ENCODE peak calls at places on chromosomes 5 and 9, in eight cellular contexts. One of them, this sample, is unnamed.

GRCh38 chr9:133835273-133835901 is 97.2 kb upstream of the SARDH start:
- DNase-seq in CD8-positive, alpha-beta T cell: no peak
- DNase-seq in lower lobe of right lung: no peak
- DNase-seq in HAP-1: no peak
- DNase-seq in heart left ventricle: peak; percentile 39
- DNase-seq in GM23338: no peak
- DNase-seq in pancreas: no peak
- DNase-seq in A549: no peak
- DNase-seq in this sample: no peak

GRCh38 chr9:130040901-130041647 is 1.9 kb downstream of the FNBP1 start:
- DNase-seq in CD8-positive, alpha-beta T cell: no peak
- DNase-seq in pancreas: no peak
- DNase-seq in lower lobe of right lung: no peak
- DNase-seq in heart left ventricle: no peak
- DNase-seq in GM23338: no peak
- DNase-seq in HAP-1: no peak
- DNase-seq in A549: no peak
- DNase-seq in this sample: no peak

GRCh38 chr5:98432378-98432777 is 341.1 kb upstream of the RGMB start:
- DNase-seq in lower lobe of right lung: no peak
- DNase-seq in heart left ventricle: no peak
- DNase-seq in pancreas: no peak
- DNase-seq in CD8-positive, alpha-beta T cell: no peak
- DNase-seq in GM23338: peak; percentile 67
- DNase-seq in A549: no peak
- DNase-seq in HAP-1: no peak
- DNase-seq in this sample: no peak

GRCh38 chr5:38723423-38723822 is 122.4 kb upstream of the OSMR start:
- DNase-seq in CD8-positive, alpha-beta T cell: no peak
- DNase-seq in heart left ventricle: no peak
- DNase-seq in pancreas: no peak
- DNase-seq in HAP-1: no peak
- DNase-seq in A549: no peak
- DNase-seq in lower lobe of right lung: no peak
- DNase-seq in GM23338: no peak
- DNase-seq in this sample: no peak

GRCh38 chr9:21873540-21874221 is 71.2 kb downstream of the MTAP start:
- DNase-seq in pancreas: no peak
- DNase-seq in CD8-positive, alpha-beta T cell: no peak
- DNase-seq in heart left ventricle: no peak
- DNase-seq in lower lobe of right lung: no peak
- DNase-seq in HAP-1: no peak
- DNase-seq in GM23338: no peak
- DNase-seq in A549: no peak
- DNase-seq in this sample: no peak

GRCh38 chr5:168706655-168707069 is 127.5 kb upstream of the PANK3 start:
- DNase-seq in pancreas: no peak
- DNase-seq in CD8-positive, alpha-beta T cell: no peak
- DNase-seq in GM23338: peak; percentile 79
- DNase-seq in heart left ventricle: peak; percentile 40
- DNase-seq in A549: peak; percentile 49
- DNase-seq in HAP-1: peak; percentile 77
- DNase-seq in lower lobe of right lung: no peak
- DNase-seq in this sample: no peak

GRCh38 chr5:143471041-143471509 is 67.6 kb upstream of the NR3C1 start:
- DNase-seq in lower lobe of right lung: no peak
- DNase-seq in A549: peak; percentile 28
- DNase-seq in heart left ventricle: no peak
- DNase-seq in HAP-1: no peak
- DNase-seq in CD8-positive, alpha-beta T cell: no peak
- DNase-seq in GM23338: no peak
- DNase-seq in pancreas: no peak
- DNase-seq in this sample: no peak

GRCh38 chr5:135232958-135233357 is 166.1 kb downstream of the MACROH2A1 start:
- DNase-seq in CD8-positive, alpha-beta T cell: no peak
- DNase-seq in GM23338: no peak
- DNase-seq in heart left ventricle: no peak
- DNase-seq in A549: no peak
- DNase-seq in HAP-1: no peak
- DNase-seq in lower lobe of right lung: no peak
- DNase-seq in pancreas: no peak
- DNase-seq in this sample: peak; percentile 75

GRCh38 chr5:119291056-119291455 is 64.8 kb upstream of the TNFAIP8 start:
- DNase-seq in A549: no peak
- DNase-seq in CD8-positive, alpha-beta T cell: no peak
- DNase-seq in pancreas: no peak
- DNase-seq in HAP-1: no peak
- DNase-seq in heart left ventricle: no peak
- DNase-seq in GM23338: no peak
- DNase-seq in lower lobe of right lung: no peak
- DNase-seq in this sample: no peak

GRCh38 chr5:31186672-31187267 is 6.7 kb upstream of the CDH6 start:
- DNase-seq in A549: peak; percentile 38
- DNase-seq in CD8-positive, alpha-beta T cell: no peak
- DNase-seq in lower lobe of right lung: no peak
- DNase-seq in HAP-1: no peak
- DNase-seq in GM23338: peak; percentile 72
- DNase-seq in pancreas: no peak
- DNase-seq in heart left ventricle: no peak
- DNase-seq in this sample: no peak

GRCh38 chr5:96257904-96258303 is 175.1 kb downstream of the PCSK1 start:
- DNase-seq in GM23338: no peak
- DNase-seq in A549: no peak
- DNase-seq in CD8-positive, alpha-beta T cell: no peak
- DNase-seq in pancreas: no peak
- DNase-seq in HAP-1: no peak
- DNase-seq in heart left ventricle: no peak
- DNase-seq in lower lobe of right lung: no peak
- DNase-seq in this sample: no peak

GRCh38 chr9:19208653-19209052 is 21.8 kb upstream of the DENND4C start:
- DNase-seq in lower lobe of right lung: no peak
- DNase-seq in pancreas: no peak
- DNase-seq in CD8-positive, alpha-beta T cell: no peak
- DNase-seq in heart left ventricle: no peak
- DNase-seq in HAP-1: no peak
- DNase-seq in GM23338: no peak
- DNase-seq in A549: no peak
- DNase-seq in this sample: no peak

GRCh38 chr9:36603006-36603405 is 30.3 kb downstream of the MELK start:
- DNase-seq in CD8-positive, alpha-beta T cell: no peak
- DNase-seq in pancreas: no peak
- DNase-seq in GM23338: no peak
- DNase-seq in lower lobe of right lung: no peak
- DNase-seq in A549: no peak
- DNase-seq in HAP-1: no peak
- DNase-seq in heart left ventricle: no peak
- DNase-seq in this sample: no peak

DNA sequence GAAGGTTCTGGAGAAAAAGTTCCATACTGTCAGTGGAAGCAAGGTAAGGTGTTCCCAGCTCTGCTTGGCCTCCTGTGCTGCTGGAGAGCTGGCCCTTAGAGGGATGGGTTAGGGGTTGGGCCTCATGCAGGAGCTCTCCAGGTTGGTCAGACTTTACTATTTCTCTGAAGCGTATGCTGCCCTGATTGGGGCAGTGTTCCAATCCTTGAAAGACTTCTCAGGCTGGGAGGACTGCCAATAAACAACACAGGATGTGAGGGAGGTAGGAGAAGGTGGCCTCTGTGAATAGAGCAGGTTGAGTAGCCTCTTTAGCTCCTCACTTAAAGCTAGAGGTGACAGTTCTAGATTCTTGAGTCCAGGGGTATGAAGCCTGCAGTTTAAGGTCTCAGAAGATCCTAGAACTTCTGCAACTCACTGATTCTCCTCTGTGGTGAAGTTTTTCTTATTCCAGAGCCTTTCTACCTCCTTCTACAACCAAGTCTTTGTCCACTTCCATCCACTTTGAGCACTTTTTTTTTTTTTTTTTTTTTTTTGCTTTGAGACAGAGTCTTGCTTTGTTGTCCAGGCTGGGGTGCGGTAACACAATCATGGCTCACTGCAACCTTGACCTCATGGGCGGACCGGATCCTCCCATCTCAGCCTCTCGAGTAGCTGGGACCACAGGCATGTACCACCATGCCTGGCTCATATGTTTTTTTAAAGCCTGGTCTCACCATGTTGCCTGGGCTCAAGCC is 3.0 kb downstream of the HNRNPAB start:
- DNase-seq in heart left ventricle: no peak
- DNase-seq in CD8-positive, alpha-beta T cell: no peak
- DNase-seq in pancreas: peak; percentile 27
- DNase-seq in A549: peak; percentile 31
- DNase-seq in HAP-1: peak; percentile 40
- DNase-seq in lower lobe of right lung: no peak
- DNase-seq in GM23338: no peak
- DNase-seq in this sample: no peak
- H3K4me3 ChIP-seq in heart left ventricle: no peak overlapping the region
- H3K4me3 ChIP-seq in CD8-positive, alpha-beta T cell: no peak overlapping the region
- H3K4me3 ChIP-seq in pancreas: no peak overlapping the region
- H3K4me3 ChIP-seq in A549: no peak overlapping the region
- H3K4me3 ChIP-seq in HAP-1: no peak overlapping the region
- H3K4me3 ChIP-seq in lower lobe of right lung: no peak overlapping the region
- H3K4me3 ChIP-seq in GM23338: peak overlapping the region; percentile 100
- H3K4me3 ChIP-seq in this sample: no peak overlapping the region

DNA sequence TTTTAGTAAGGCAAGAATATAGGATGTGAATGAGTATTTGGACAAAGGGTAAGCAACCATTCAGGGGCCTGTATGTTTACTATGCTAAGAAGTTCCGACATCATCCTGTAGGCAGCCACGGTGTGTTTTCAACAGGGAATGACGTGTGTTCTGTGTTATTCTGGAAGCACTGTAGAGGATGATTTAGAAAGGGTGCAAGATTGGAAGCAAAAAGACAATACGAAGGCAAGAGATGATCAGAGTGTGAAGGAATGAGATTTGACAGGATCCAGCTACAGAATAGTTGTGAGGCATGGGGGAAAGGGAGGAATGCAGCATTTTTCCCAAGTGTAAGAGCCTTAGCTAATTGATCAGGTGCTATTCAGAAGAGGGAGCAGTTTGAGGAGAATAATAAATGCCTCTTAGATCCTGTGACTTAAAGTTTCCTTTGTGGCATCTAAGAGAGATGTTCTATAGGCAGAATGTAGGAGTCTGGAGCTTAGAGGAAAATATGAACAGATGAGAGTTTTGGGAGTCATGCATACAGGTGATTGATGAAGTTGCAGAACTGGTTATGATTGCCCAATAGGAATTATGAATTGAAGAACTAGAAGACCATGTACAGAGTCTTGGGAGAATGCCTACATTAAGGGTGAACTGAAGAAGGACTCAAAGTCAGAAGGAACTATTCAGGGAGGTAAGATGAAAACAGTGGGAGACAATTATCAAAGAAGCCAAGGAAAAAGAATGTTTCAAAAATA is 2.5 kb downstream of the SMC5 start:
- DNase-seq in lower lobe of right lung: no peak
- DNase-seq in pancreas: no peak
- DNase-seq in heart left ventricle: no peak
- DNase-seq in HAP-1: no peak
- DNase-seq in CD8-positive, alpha-beta T cell: no peak
- DNase-seq in A549: no peak
- DNase-seq in GM23338: no peak
- DNase-seq in this sample: no peak
- H3K4me1 ChIP-seq in lower lobe of right lung: peaks cover 56% of the 10 kb centered on the region
- H3K4me1 ChIP-seq in pancreas: peaks cover 47% of the 10 kb centered on the region
- H3K4me1 ChIP-seq in heart left ventricle: peaks cover 60% of the 10 kb centered on the region
- H3K4me1 ChIP-seq in HAP-1: peaks cover 46% of the 10 kb centered on the region
- H3K4me1 ChIP-seq in CD8-positive, alpha-beta T cell: peaks cover 54% of the 10 kb centered on the region
- H3K4me1 ChIP-seq in A549: peaks cover 7% of the 10 kb centered on the region
- H3K4me1 ChIP-seq in GM23338: peaks cover 33% of the 10 kb centered on the region
- H3K4me1 ChIP-seq in this sample: peaks cover 6% of the 10 kb centered on the region

GRCh38 chr9:127423934-127424668 is at the start of gene ZNF79:
- DNase-seq in A549: peak; percentile 92
- DNase-seq in CD8-positive, alpha-beta T cell: peak; percentile 94
- DNase-seq in HAP-1: peak; percentile 94
- DNase-seq in heart left ventricle: peak; percentile 95
- DNase-seq in GM23338: peak; percentile 96
- DNase-seq in lower lobe of right lung: peak; percentile 96
- DNase-seq in pancreas: peak; percentile 97
- DNase-seq in this sample: peak; percentile 96

GRCh38 chr9:127423591-127423933 is 620 bp upstream of the ZNF79 start:
- DNase-seq in lower lobe of right lung: no peak
- DNase-seq in CD8-positive, alpha-beta T cell: no peak
- DNase-seq in heart left ventricle: no peak
- DNase-seq in HAP-1: no peak
- DNase-seq in pancreas: no peak
- DNase-seq in GM23338: no peak
- DNase-seq in A549: no peak
- DNase-seq in this sample: no peak

GRCh38 chr9:127421057-127421456 is 3.1 kb upstream of the ZNF79 start:
- DNase-seq in heart left ventricle: no peak
- DNase-seq in CD8-positive, alpha-beta T cell: no peak
- DNase-seq in HAP-1: no peak
- DNase-seq in lower lobe of right lung: no peak
- DNase-seq in pancreas: no peak
- DNase-seq in GM23338: no peak
- DNase-seq in A549: no peak
- DNase-seq in this sample: no peak

GRCh38 chr9:127422133-127422782 is 1.9 kb upstream of the ZNF79 start:
- DNase-seq in pancreas: no peak
- DNase-seq in HAP-1: no peak
- DNase-seq in heart left ventricle: no peak
- DNase-seq in A549: no peak
- DNase-seq in CD8-positive, alpha-beta T cell: no peak
- DNase-seq in GM23338: no peak
- DNase-seq in lower lobe of right lung: no peak
- DNase-seq in this sample: no peak

DNA sequence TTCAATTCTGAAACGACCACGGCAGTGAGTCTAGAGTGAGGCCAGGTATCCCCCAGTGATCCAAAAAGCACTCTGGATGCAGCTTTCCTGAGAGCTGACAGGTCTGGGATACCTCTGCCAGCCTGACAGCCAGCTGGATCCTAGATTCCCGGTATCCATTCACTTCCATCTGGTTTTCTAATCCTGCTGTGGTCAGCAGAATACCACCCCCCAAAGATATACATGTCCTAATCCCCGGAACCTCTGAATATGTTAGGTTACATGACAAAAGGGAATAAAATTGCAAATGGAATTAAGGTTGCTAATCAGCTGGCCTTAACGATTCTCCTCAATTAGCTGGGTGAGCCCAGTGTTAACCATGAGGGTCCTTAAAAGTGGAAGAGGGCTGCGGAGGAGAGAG is 1.4 kb upstream of the ZNF79 start:
- DNase-seq in lower lobe of right lung: no peak
- DNase-seq in pancreas: no peak
- DNase-seq in heart left ventricle: no peak
- DNase-seq in A549: no peak
- DNase-seq in HAP-1: no peak
- DNase-seq in CD8-positive, alpha-beta T cell: no peak
- DNase-seq in GM23338: no peak
- DNase-seq in this sample: no peak
- H3K4me3 ChIP-seq in lower lobe of right lung: peak overlapping the region; percentile 98
- H3K4me3 ChIP-seq in pancreas: no peak overlapping the region
- H3K4me3 ChIP-seq in heart left ventricle: peak overlapping the region; percentile 87
- H3K4me3 ChIP-seq in A549: no peak overlapping the region
- H3K4me3 ChIP-seq in HAP-1: peak overlapping the region; percentile 92
- H3K4me3 ChIP-seq in CD8-positive, alpha-beta T cell: no peak overlapping the region
- H3K4me3 ChIP-seq in GM23338: peak overlapping the region; percentile 95
- H3K4me3 ChIP-seq in this sample: peak overlapping the region; percentile 86

DNA sequence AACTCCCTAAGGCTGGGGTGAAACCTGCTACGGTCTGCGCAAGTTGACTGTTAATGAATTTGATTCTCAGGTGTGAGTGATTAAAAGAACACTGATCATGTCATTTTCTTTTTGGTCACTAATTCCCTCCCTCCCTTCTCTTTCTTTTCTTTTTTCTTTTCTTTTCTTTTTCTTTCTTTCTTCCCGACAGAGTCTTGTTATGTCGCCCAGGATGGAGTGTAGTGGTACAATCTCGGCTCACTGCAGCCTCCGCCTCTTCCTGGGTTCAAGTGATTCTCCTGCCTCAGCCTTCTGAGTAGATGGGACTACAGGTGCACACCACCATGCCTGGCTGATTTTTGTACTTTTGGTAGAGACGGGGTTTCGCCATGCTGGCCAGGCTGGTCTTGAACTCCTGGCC is 2.6 kb downstream of the ANXA1 start:
- DNase-seq in HAP-1: no peak
- DNase-seq in pancreas: no peak
- DNase-seq in GM23338: no peak
- DNase-seq in A549: no peak
- DNase-seq in CD8-positive, alpha-beta T cell: no peak
- DNase-seq in lower lobe of right lung: no peak
- DNase-seq in heart left ventricle: no peak
- DNase-seq in this sample: no peak
- H3K4me1 ChIP-seq in HAP-1: peaks cover 46% of the 10 kb centered on the region
- H3K4me1 ChIP-seq in pancreas: peaks cover 8% of the 10 kb centered on the region
- H3K4me1 ChIP-seq in GM23338: peaks cover 41% of the 10 kb centered on the region
- H3K4me1 ChIP-seq in A549: peaks cover 50% of the 10 kb centered on the region
- H3K4me1 ChIP-seq in CD8-positive, alpha-beta T cell: peaks cover 79% of the 10 kb centered on the region
- H3K4me1 ChIP-seq in lower lobe of right lung: peaks cover 66% of the 10 kb centered on the region
- H3K4me1 ChIP-seq in heart left ventricle: peaks cover 74% of the 10 kb centered on the region
- H3K4me1 ChIP-seq in this sample: peaks cover 50% of the 10 kb centered on the region

This sample was measured in ascending aorta.